ENCODE peak calls at places on chromosomes 5 and 9, in ten cellular contexts. G is HFF-Myc, A is mammary epithelial cell, B is cardiac muscle cell, Y is AG09309, I is body of pancreas, E is lower lobe of right lung, R is HepG2, M is astrocyte, T is AG10803. P is an unnamed sample.

GRCh38 chr5:179194201-179194910 is 134.2 kb downstream of the ZNF354C start:
- DNase-seq in I (no peak), B (no peak), G (no peak), A (no peak), T (no peak), Y (no peak), M (no peak), E (peak), R (no peak), P (no peak)

GRCh38 chr5:130135506-130135905 is 231.2 kb downstream of the CHSY3 start:
- DNase-seq in M (peak), I (no peak), E (no peak), G (no peak), A (peak), B (peak), R (no peak), T (peak), Y (peak), P (no peak)

GRCh38 chr5:96332535-96333396 is 100.3 kb downstream of the PCSK1 start:
- DNase-seq in R (no peak), T (no peak), M (no peak), E (no peak), G (no peak), B (no peak), I (peak), A (no peak), Y (no peak), P (no peak)

GRCh38 chr9:113564804-113565237 is 101.3 kb downstream of the RGS3 start:
- DNase-seq in B (peak), I (peak), Y (no peak), T (peak), M (peak), E (peak), A (peak), R (no peak), G (no peak), P (no peak)

GRCh38 chr9:995776-996175 is 19.3 kb downstream of the DMRT3 start:
- DNase-seq in Y (no peak), T (peak), E (no peak), B (no peak), I (no peak), R (no peak), M (peak), A (peak), G (peak), P (peak)

GRCh38 chr5:135862744-135863143 is 28.3 kb downstream of the SLC25A48 start:
- DNase-seq in T (no peak), B (no peak), A (no peak), I (no peak), M (no peak), G (no peak), Y (no peak), E (no peak), R (no peak), P (no peak)

GRCh38 chr5:164433471-164433870 is 928.1 kb downstream of the MAT2B start:
- DNase-seq in Y (no peak), T (no peak), E (no peak), B (peak), A (peak), I (no peak), G (no peak), M (peak), R (no peak), P (peak)

GRCh38 chr5:53397845-53398244 is 82.6 kb upstream of the FST start:
- DNase-seq in R (no peak), A (peak), T (peak), G (peak), M (peak), E (no peak), B (peak), I (no peak), Y (peak), P (no peak)

GRCh38 chr9:123425261-123425821 is 69.3 kb downstream of the CRB2 start:
- DNase-seq in B (no peak), R (no peak), I (no peak), G (no peak), T (no peak), Y (no peak), E (no peak), A (no peak), M (no peak), P (no peak)

GRCh38 chr5:77337716-77338115 is 127.2 kb downstream of the PDE8B start:
- DNase-seq in Y (no peak), E (no peak), R (no peak), B (no peak), M (no peak), G (no peak), T (no peak), A (no peak), I (no peak), P (no peak)

GRCh38 chr9:130860458-130861316 is 25.6 kb downstream of the ABL1 start:
- DNase-seq in E (peak), A (no peak), B (peak), I (peak), Y (peak), M (peak), T (peak), R (no peak), G (no peak), P (peak)

GRCh38 chr5:135106610-135107009 is 72.6 kb upstream of the PITX1 start:
- DNase-seq in B (no peak), G (no peak), R (no peak), T (no peak), M (peak), Y (no peak), A (peak), E (no peak), I (no peak), P (no peak)

GRCh38 chr9:69243116-69243515 is 69.0 kb downstream of the TJP2 start:
- DNase-seq in G (no peak), I (no peak), E (no peak), M (no peak), T (no peak), A (no peak), B (no peak), Y (no peak), R (no peak), P (no peak)
- H3K4me3 ChIP-seq in G (no peak), I (no peak), E (no peak), M (no peak), T (no peak), A (no peak), B (no peak), Y (no peak), R (no peak), P (no peak)

GRCh38 chr5:150853560-150853959 is 7.2 kb downstream of the IRGM start:
- DNase-seq in I (no peak), T (no peak), R (no peak), E (no peak), G (no peak), M (no peak), Y (no peak), B (no peak), A (no peak), P (no peak)
- H3K4me3 ChIP-seq in I (no peak), T (no peak), R (no peak), E (no peak), G (no peak), M (no peak), Y (no peak), B (no peak), A (no peak), P (no peak)

GRCh38 chr5:123907349-123907748 is 395.4 kb downstream of the CSNK1G3 start:
- DNase-seq in R (no peak), T (no peak), Y (no peak), I (no peak), G (no peak), A (no peak), E (no peak), B (no peak), M (no peak), P (no peak)

DNA sequence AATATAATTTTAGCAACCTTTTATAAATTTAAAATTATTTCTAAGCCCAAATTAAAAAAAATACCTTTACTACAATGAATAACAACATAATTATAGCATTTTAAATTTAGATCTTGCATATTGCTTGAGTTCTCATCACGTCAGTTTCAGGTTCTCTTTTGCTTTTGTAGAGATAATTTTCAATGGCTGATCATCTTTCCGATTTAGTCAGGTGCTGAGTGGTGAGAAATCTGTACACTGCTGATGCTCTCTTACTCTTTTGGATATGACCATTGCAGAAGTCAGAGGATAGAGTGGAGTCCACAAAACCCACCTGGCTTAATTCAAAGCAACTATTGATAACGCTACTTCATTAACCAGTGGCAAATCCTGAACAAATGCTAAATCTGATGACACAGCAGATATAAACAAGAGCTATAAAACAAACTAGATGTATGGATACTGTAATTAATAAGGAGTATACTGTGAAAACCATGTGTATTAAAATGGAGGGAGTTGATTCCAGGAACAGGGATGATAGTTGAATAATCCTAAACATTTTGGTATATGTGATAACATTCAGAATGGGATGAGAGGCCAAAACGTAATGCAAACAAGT is 394.8 kb downstream of the CSNK1G3 start:
- DNase-seq in R (no peak), E (no peak), I (no peak), Y (no peak), G (no peak), B (no peak), A (no peak), M (no peak), T (no peak), P (no peak)
- H3K4me3 ChIP-seq in R (no peak), E (no peak), I (no peak), Y (no peak), G (no peak), B (no peak), A (no peak), M (no peak), T (no peak), P (no peak)

GRCh38 chr5:137750436-137750835 is 3.7 kb downstream of the HNRNPA0 start:
- DNase-seq in G (no peak), Y (no peak), B (no peak), E (no peak), T (no peak), M (no peak), R (no peak), A (no peak), I (no peak), P (no peak)
- H3K4me3 ChIP-seq in G (no peak), Y (no peak), B (no peak), E (no peak), T (no peak), M (peak), R (no peak), A (no peak), I (no peak), P (no peak)

GRCh38 chr9:124505006-124505900 is 1.9 kb downstream of the NR5A1 start:
- DNase-seq in Y (no peak), T (no peak), E (peak), M (no peak), G (no peak), B (no peak), R (no peak), A (no peak), I (no peak), P (no peak)
- H3K4me3 ChIP-seq in Y (no peak), T (no peak), E (no peak), M (no peak), G (no peak), B (no peak), R (peak), A (no peak), I (no peak), P (no peak)

DNA sequence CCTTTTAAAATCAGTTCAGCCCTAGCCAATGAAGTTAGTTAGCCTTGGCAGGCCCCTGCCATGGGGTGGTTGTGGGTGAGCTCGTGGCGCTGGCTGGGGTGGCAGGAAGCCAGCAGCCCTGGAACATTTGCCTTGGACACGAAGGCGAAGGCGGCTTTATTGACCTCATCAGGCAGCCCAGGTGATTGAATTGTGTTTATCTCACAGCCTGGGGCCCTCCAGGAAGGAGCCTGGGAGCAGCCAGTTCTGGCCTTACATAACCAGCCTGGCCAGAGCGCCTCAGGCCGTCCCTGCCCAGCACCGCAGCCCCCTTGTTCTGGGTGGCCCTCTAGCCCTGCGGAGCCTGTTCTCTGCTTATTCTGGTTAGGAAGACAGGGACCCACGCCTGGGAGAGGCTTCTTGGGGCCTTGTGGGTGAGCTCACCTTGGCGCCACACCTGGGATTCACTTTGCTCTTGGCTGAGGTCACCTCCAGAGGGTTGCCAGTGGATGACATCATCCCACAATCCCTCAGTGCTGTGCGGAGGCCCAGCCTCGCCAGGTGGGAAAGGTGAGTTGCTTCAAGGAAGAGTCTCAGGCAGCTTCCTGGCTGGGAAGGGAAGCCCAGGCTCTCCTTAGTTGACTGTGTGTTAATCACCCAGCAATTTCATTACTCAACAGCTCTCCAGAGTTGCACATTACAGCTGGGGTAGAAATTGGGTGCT is 54.4 kb upstream of the RPL26L1 start:
- DNase-seq in R (peak), I (peak), Y (no peak), G (no peak), B (peak), E (peak), A (peak), T (peak), M (peak), P (peak)
- H3K4me3 ChIP-seq in R (no peak), I (no peak), Y (no peak), G (no peak), B (no peak), E (no peak), A (no peak), T (no peak), M (no peak), P (no peak)

DNA sequence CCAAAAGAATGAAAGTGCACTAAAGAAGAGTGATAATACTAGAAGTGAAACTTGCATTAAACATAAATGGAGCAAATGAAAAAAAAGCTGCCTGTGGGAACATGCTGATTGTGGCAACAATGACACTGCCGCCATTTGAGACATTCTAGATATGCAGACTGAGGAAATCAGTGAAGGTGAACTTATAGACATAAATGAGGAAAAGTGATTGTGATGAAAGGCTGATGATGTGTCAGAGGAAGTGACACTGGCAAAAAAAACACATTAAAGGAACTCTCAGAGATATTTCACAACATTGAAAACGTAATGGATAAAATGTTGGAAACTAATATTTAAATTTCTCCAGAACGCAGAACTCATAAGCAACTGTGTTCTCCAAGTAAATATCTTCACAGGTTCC is 1.2 kb downstream of the ERCC8 start:
- DNase-seq in B (no peak), A (peak), Y (no peak), M (no peak), E (no peak), R (no peak), I (no peak), G (no peak), T (no peak), P (no peak)
- H3K4me3 ChIP-seq in B (peak), A (peak), Y (no peak), M (peak), E (no peak), R (peak), I (no peak), G (peak), T (no peak), P (no peak)

DNA sequence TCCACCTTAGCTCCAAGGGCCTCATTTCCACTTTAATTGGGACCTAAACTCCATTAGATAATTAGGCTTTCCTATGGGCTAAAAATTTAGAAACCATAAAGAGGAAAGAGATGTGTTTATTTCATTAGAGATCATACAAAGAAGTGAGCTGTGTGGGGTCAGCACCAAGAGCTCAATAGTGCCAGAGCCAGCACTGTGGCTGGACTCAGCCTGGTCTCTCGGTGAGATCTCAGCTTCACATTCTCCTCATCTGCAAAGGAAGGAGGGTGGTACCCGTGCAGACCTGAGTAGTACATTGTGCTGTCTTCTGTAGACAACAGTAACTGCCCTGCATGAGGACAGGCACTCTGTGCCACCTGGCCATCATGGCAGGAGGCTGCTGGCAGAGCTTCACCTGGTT is 136.1 kb upstream of the EPB41L4A start:
- DNase-seq in R (no peak), I (no peak), B (no peak), M (no peak), T (no peak), E (no peak), Y (no peak), G (no peak), A (no peak), P (no peak)
- H3K4me3 ChIP-seq in R (no peak), I (no peak), B (no peak), M (no peak), T (no peak), E (no peak), Y (no peak), G (no peak), A (no peak), P (no peak)

P was measured in AG04449.